ENCODE peak calls at places on chromosomes 3 and 15, in five cellular contexts. B is MV-4-11; S is fibroblast of lung; L is stimulated activated CD4-positive, alpha-beta T cell treated with anti-CD3 and anti-CD28 coated beads, Interleukin-1b, Interleukin-23, amount 100 ng/mL, for 1 hour; U is GM12878. D is an unnamed sample.

GRCh38 chr15:58340176-58340575 is 91.6 kb upstream of the LIPC start:
- DNase-seq in S (peak), U (no peak), B (peak), L (no peak), D (peak)

GRCh38 chr3:10554746-10555145 is 49.4 kb upstream of the ATP2B2 start:
- DNase-seq in L (no peak), U (no peak), B (no peak), S (no peak), D (no peak)

GRCh38 chr15:72368895-72369294 is 6.9 kb downstream of the HEXA start:
- DNase-seq in L (no peak), U (no peak), S (no peak), B (peak), D (peak)

GRCh38 chr3:100972867-100973266 is 20.4 kb downstream of the ABI3BP start:
- DNase-seq in L (no peak), B (no peak), U (no peak), S (peak), D (no peak)

GRCh38 chr3:4763604-4764247 is 215.5 kb upstream of the BHLHE40 start:
- DNase-seq in U (no peak), L (no peak), B (no peak), S (no peak), D (no peak)

GRCh38 chr3:155334897-155335883 is 41.7 kb upstream of the STRIT1 start:
- DNase-seq in S (peak), L (no peak), B (no peak), U (peak), D (peak)

GRCh38 chr15:26893351-26894065 is 26.6 kb downstream of the GABRA5 start:
- DNase-seq in U (no peak), B (no peak), S (no peak), L (no peak), D (no peak)

GRCh38 chr15:77069521-77070121 is 1.3 kb downstream of the TSPAN3 start:
- DNase-seq in S (no peak), L (no peak), U (no peak), B (no peak), D (no peak)

GRCh38 chr3:142228964-142229363 is 3.6 kb upstream of the GK5 start:
- DNase-seq in U (no peak), B (no peak), L (no peak), S (no peak), D (no peak)

GRCh38 chr3:196518999-196519737 is 4.0 kb upstream of the SMCO1 start:
- DNase-seq in S (peak), U (no peak), L (no peak), B (peak), D (peak)

GRCh38 chr15:75420698-75421097 is 30.8 kb downstream of the SIN3A start:
- DNase-seq in L (no peak), U (no peak), S (peak), B (no peak), D (peak)

GRCh38 chr15:63291507-63291906 is 14.1 kb downstream of the APH1B start:
- DNase-seq in L (no peak), S (peak), B (no peak), U (no peak), D (peak)

GRCh38 chr3:13215940-13216546 is 142.8 kb upstream of the IQSEC1 start:
- DNase-seq in U (no peak), S (peak), L (no peak), B (no peak), D (peak)

GRCh38 chr3:53776494-53777101 is 69.6 kb downstream of the CHDH start:
- DNase-seq in B (no peak), U (no peak), S (peak), L (no peak), D (no peak)

GRCh38 chr3:196735751-196736150 is 3.9 kb upstream of the PAK2 start:
- DNase-seq in U (no peak), S (peak), L (no peak), B (no peak), D (peak)

GRCh38 chr15:44286814-44287555 is 1.5 kb upstream of the GOLM2 start:
- DNase-seq in L (no peak), B (no peak), S (no peak), U (no peak), D (no peak)

GRCh38 chr15:55992769-55993110 is 672 bp downstream of the NEDD4 start:
- DNase-seq in B (no peak), U (no peak), S (no peak), L (no peak), D (no peak)

GRCh38 chr15:90968434-90968833 is 13.8 kb downstream of the RCCD1 start:
- DNase-seq in U (no peak), B (no peak), S (no peak), L (no peak), D (no peak)

GRCh38 chr3:17577795-17578520 is 164.5 kb downstream of the TBC1D5 start:
- DNase-seq in B (no peak), U (no peak), L (no peak), S (peak), D (peak)

GRCh38 chr3:107740992-107741896 is 218.5 kb downstream of the BBX start:
- DNase-seq in U (no peak), B (peak), L (no peak), S (peak), D (peak)

GRCh38 chr3:51720292-51721061 is 13.6 kb downstream of the GRM2 start:
- DNase-seq in U (no peak), L (no peak), S (no peak), B (no peak), D (no peak)

GRCh38 chr3:102144063-102144462 is 290.8 kb upstream of the ZPLD1 start:
- DNase-seq in B (no peak), L (no peak), S (no peak), U (no peak), D (peak)

GRCh38 chr15:58058729-58059128 is 6.8 kb downstream of the ALDH1A2 start:
- DNase-seq in S (no peak), U (no peak), L (no peak), B (no peak), D (no peak)

GRCh38 chr3:8990266-8991215 is 27.3 kb upstream of the RAD18 start:
- DNase-seq in B (no peak), L (no peak), U (no peak), S (peak), D (peak)

GRCh38 chr15:57911247-57911646 is 154.3 kb downstream of the ALDH1A2 start:
- DNase-seq in S (no peak), U (no peak), B (no peak), L (no peak), D (peak)

GRCh38 chr3:150319900-150320299 is 88.2 kb upstream of the TSC22D2 start:
- DNase-seq in B (no peak), S (peak), L (no peak), U (no peak), D (peak)

GRCh38 chr3:188133219-188133618 is 20.7 kb upstream of the LPP start:
- DNase-seq in U (no peak), L (no peak), B (no peak), S (peak), D (peak)

GRCh38 chr15:39783244-39783820 is 691 bp upstream of the FSIP1 start:
- DNase-seq in L (no peak), U (no peak), B (no peak), S (no peak), D (no peak)

GRCh38 chr3:149553781-149554451 is 79.4 kb downstream of the TM4SF4 start:
- DNase-seq in S (peak), U (no peak), B (no peak), L (no peak), D (peak)

GRCh38 chr3:21752749-21753347 is 1.8 kb upstream of the ZNF385D start:
- DNase-seq in U (no peak), L (no peak), S (peak), B (peak), D (peak)

GRCh38 chr3:48157215-48157840 is 30.9 kb downstream of the CDC25A start:
- DNase-seq in B (no peak), L (no peak), S (peak), U (no peak), D (peak)

GRCh38 chr15:52529289-52529929 is 729 bp upstream of the MYO5A start:
- DNase-seq in U (no peak), B (no peak), S (no peak), L (peak), D (no peak)

GRCh38 chr3:141370065-141370533 is 1.8 kb downstream of the ZBTB38 start:
- DNase-seq in B (peak), S (peak), L (no peak), U (peak), D (peak)

GRCh38 chr3:122560680-122561079 is 3.4 kb downstream of the PARP9 start:
- DNase-seq in L (peak), B (peak), S (peak), U (peak), D (peak)

GRCh38 chr3:81214626-81215025 is 546.8 kb downstream of the GBE1 start:
- DNase-seq in S (peak), L (no peak), B (no peak), U (no peak), D (no peak)

GRCh38 chr3:188826574-188826973 is 345.2 kb upstream of the TPRG1 start:
- DNase-seq in B (no peak), S (no peak), L (no peak), U (no peak), D (no peak)

GRCh38 chr15:101045835-101046691 is 126.9 kb downstream of the LRRK1 start:
- DNase-seq in U (no peak), B (no peak), L (no peak), S (no peak), D (no peak)

GRCh38 chr3:37249717-37250116 is 75.3 kb upstream of the LRRFIP2 start:
- DNase-seq in U (no peak), L (no peak), B (no peak), S (peak), D (no peak)

GRCh38 chr15:39172380-39173281 is 408.2 kb upstream of the THBS1 start:
- DNase-seq in L (no peak), B (no peak), U (no peak), S (peak), D (peak)